ENCODE peak calls at places on chromosome 14, in nine cellular contexts. F, Y, N, C, K, B, D, H and Z are unnamed samples.

GRCh38 chr14:23664207-23664885 is 28.2 kb downstream of the DHRS2 start:
- DNase-seq in D (no peak), H (no peak), N (no peak), Y (no peak), B (no peak), F (no peak), K (no peak), C (no peak), Z (no peak)

GRCh38 chr14:68468437-68469207 is 324.2 kb downstream of the ZFP36L1 start:
- DNase-seq in Y (peak), H (peak), C (no peak), K (no peak), D (no peak), N (no peak), B (no peak), F (peak), Z (no peak)

GRCh38 chr14:64707661-64708060 is 3.4 kb downstream of the PLEKHG3 start:
- DNase-seq in D (peak), K (peak), C (no peak), H (peak), B (no peak), Y (no peak), F (no peak), N (no peak), Z (peak)

GRCh38 chr14:68535404-68536024 is 257.4 kb downstream of the ZFP36L1 start:
- DNase-seq in C (no peak), H (peak), F (no peak), K (no peak), N (no peak), Y (no peak), D (no peak), B (no peak), Z (no peak)

GRCh38 chr14:36781897-36782296 is 120.2 kb downstream of the PAX9 start:
- DNase-seq in D (no peak), N (no peak), K (no peak), Y (no peak), F (no peak), H (no peak), B (no peak), C (no peak), Z (no peak)

GRCh38 chr14:104093366-104094055 is 8.0 kb downstream of the ASPG start:
- DNase-seq in K (peak), F (no peak), H (no peak), Y (peak), D (no peak), N (peak), C (no peak), B (no peak), Z (no peak)

GRCh38 chr14:54011001-54011400 is 54.4 kb upstream of the BMP4 start:
- DNase-seq in K (no peak), F (no peak), Y (no peak), N (no peak), H (no peak), C (no peak), B (no peak), D (no peak), Z (peak)

GRCh38 chr14:59044707-59045106 is 143.8 kb upstream of the DAAM1 start:
- DNase-seq in C (no peak), H (no peak), N (no peak), B (no peak), K (no peak), D (no peak), F (no peak), Y (no peak), Z (peak)

GRCh38 chr14:87142568-87143211 is 850.3 kb downstream of the GALC start:
- DNase-seq in C (no peak), K (no peak), B (no peak), D (no peak), N (no peak), Y (no peak), F (no peak), H (no peak), Z (no peak)

GRCh38 chr14:83170165-83170564 is 1636.5 kb upstream of the SEL1L start:
- DNase-seq in B (no peak), D (no peak), F (no peak), K (no peak), Y (no peak), H (no peak), N (no peak), C (no peak), Z (peak)

GRCh38 chr14:63039800-63040380 is 5.4 kb downstream of the KCNH5 start:
- DNase-seq in F (no peak), K (no peak), Y (no peak), H (peak), B (no peak), C (peak), N (no peak), D (no peak), Z (peak)

GRCh38 chr14:99158150-99158549 is 113.8 kb downstream of the BCL11B start:
- DNase-seq in B (no peak), C (no peak), N (no peak), D (peak), H (no peak), K (no peak), F (no peak), Y (no peak), Z (peak)

GRCh38 chr14:95833429-95833828 is 43.2 kb upstream of the TUNAR start:
- DNase-seq in D (no peak), B (peak), K (no peak), F (no peak), Y (no peak), N (no peak), C (no peak), H (no peak), Z (peak)